ENCODE peak calls at places on chromosomes 13 and 19, in four cellular contexts. One of them, this sample, is unnamed.

GRCh38 chr19:1621021-1621420 is 15.8 kb upstream of the UQCR11 start:
- DNase-seq in activated CD4-positive, CD25-positive, alpha-beta regulatory T cell treated with anti-CD3 and anti-CD28 coated beads, Interleukin-2, amount 50 U/mL, for 72 hours: no peak
- DNase-seq in HepG2: no peak
- DNase-seq in C1 segment of cervical spinal cord: no peak
- DNase-seq in this sample: no peak

GRCh38 chr13:37226966-37227365 is 121.5 kb upstream of the CSNK1A1L start:
- DNase-seq in activated CD4-positive, CD25-positive, alpha-beta regulatory T cell treated with anti-CD3 and anti-CD28 coated beads, Interleukin-2, amount 50 U/mL, for 72 hours: no peak
- DNase-seq in HepG2: no peak
- DNase-seq in C1 segment of cervical spinal cord: no peak
- DNase-seq in this sample: no peak

GRCh38 chr19:40822161-40822560 is 23.2 kb downstream of the EGLN2 start:
- DNase-seq in activated CD4-positive, CD25-positive, alpha-beta regulatory T cell treated with anti-CD3 and anti-CD28 coated beads, Interleukin-2, amount 50 U/mL, for 72 hours: no peak
- DNase-seq in HepG2: no peak
- DNase-seq in C1 segment of cervical spinal cord: no peak
- DNase-seq in this sample: no peak

GRCh38 chr13:32214073-32214472 is 101.1 kb downstream of the ZAR1L start:
- DNase-seq in activated CD4-positive, CD25-positive, alpha-beta regulatory T cell treated with anti-CD3 and anti-CD28 coated beads, Interleukin-2, amount 50 U/mL, for 72 hours: no peak
- DNase-seq in HepG2: no peak
- DNase-seq in C1 segment of cervical spinal cord: no peak
- DNase-seq in this sample: no peak

GRCh38 chr13:27852491-27852890 is 60.2 kb downstream of the GSX1 start:
- DNase-seq in activated CD4-positive, CD25-positive, alpha-beta regulatory T cell treated with anti-CD3 and anti-CD28 coated beads, Interleukin-2, amount 50 U/mL, for 72 hours: no peak
- DNase-seq in HepG2: no peak
- DNase-seq in C1 segment of cervical spinal cord: no peak
- DNase-seq in this sample: no peak

GRCh38 chr19:18117364-18117691 is 19.8 kb downstream of the MAST3 start:
- DNase-seq in activated CD4-positive, CD25-positive, alpha-beta regulatory T cell treated with anti-CD3 and anti-CD28 coated beads, Interleukin-2, amount 50 U/mL, for 72 hours: no peak
- DNase-seq in HepG2: no peak
- DNase-seq in C1 segment of cervical spinal cord: no peak
- DNase-seq in this sample: peak

GRCh38 chr19:49595819-49596404 is 4.9 kb downstream of the PRR12 start:
- DNase-seq in activated CD4-positive, CD25-positive, alpha-beta regulatory T cell treated with anti-CD3 and anti-CD28 coated beads, Interleukin-2, amount 50 U/mL, for 72 hours: no peak
- DNase-seq in HepG2: no peak
- DNase-seq in C1 segment of cervical spinal cord: no peak
- DNase-seq in this sample: no peak

GRCh38 chr13:114141261-114141996 is 9.0 kb upstream of the RASA3 start:
- DNase-seq in activated CD4-positive, CD25-positive, alpha-beta regulatory T cell treated with anti-CD3 and anti-CD28 coated beads, Interleukin-2, amount 50 U/mL, for 72 hours: peak
- DNase-seq in HepG2: no peak
- DNase-seq in C1 segment of cervical spinal cord: no peak
- DNase-seq in this sample: no peak

GRCh38 chr13:108168929-108169328 is 46.4 kb downstream of the LIG4 start:
- DNase-seq in activated CD4-positive, CD25-positive, alpha-beta regulatory T cell treated with anti-CD3 and anti-CD28 coated beads, Interleukin-2, amount 50 U/mL, for 72 hours: no peak
- DNase-seq in HepG2: no peak
- DNase-seq in C1 segment of cervical spinal cord: no peak
- DNase-seq in this sample: no peak

GRCh38 chr19:15563325-15563794 is 51.7 kb upstream of the CYP4F8 start:
- DNase-seq in activated CD4-positive, CD25-positive, alpha-beta regulatory T cell treated with anti-CD3 and anti-CD28 coated beads, Interleukin-2, amount 50 U/mL, for 72 hours: no peak
- DNase-seq in HepG2: peak
- DNase-seq in C1 segment of cervical spinal cord: no peak
- DNase-seq in this sample: peak

GRCh38 chr13:71607575-71607974 is 259.4 kb downstream of the DACH1 start:
- DNase-seq in activated CD4-positive, CD25-positive, alpha-beta regulatory T cell treated with anti-CD3 and anti-CD28 coated beads, Interleukin-2, amount 50 U/mL, for 72 hours: no peak
- DNase-seq in HepG2: no peak
- DNase-seq in C1 segment of cervical spinal cord: no peak
- DNase-seq in this sample: no peak

GRCh38 chr13:100022798-100023197 is 41.2 kb downstream of the ZIC2 start:
- DNase-seq in activated CD4-positive, CD25-positive, alpha-beta regulatory T cell treated with anti-CD3 and anti-CD28 coated beads, Interleukin-2, amount 50 U/mL, for 72 hours: no peak
- DNase-seq in HepG2: no peak
- DNase-seq in C1 segment of cervical spinal cord: no peak
- DNase-seq in this sample: no peak

GRCh38 chr19:18476507-18477041 is 38.6 kb upstream of the ISYNA1 start:
- DNase-seq in activated CD4-positive, CD25-positive, alpha-beta regulatory T cell treated with anti-CD3 and anti-CD28 coated beads, Interleukin-2, amount 50 U/mL, for 72 hours: no peak
- DNase-seq in HepG2: no peak
- DNase-seq in C1 segment of cervical spinal cord: no peak
- DNase-seq in this sample: no peak

GRCh38 chr19:31512403-31512970 is 163.3 kb upstream of the TSHZ3 start:
- DNase-seq in activated CD4-positive, CD25-positive, alpha-beta regulatory T cell treated with anti-CD3 and anti-CD28 coated beads, Interleukin-2, amount 50 U/mL, for 72 hours: no peak
- DNase-seq in HepG2: no peak
- DNase-seq in C1 segment of cervical spinal cord: no peak
- DNase-seq in this sample: no peak

GRCh38 chr13:19239114-19239860 is 57.7 kb upstream of the TUBA3C start:
- DNase-seq in activated CD4-positive, CD25-positive, alpha-beta regulatory T cell treated with anti-CD3 and anti-CD28 coated beads, Interleukin-2, amount 50 U/mL, for 72 hours: no peak
- DNase-seq in HepG2: no peak
- DNase-seq in C1 segment of cervical spinal cord: no peak
- DNase-seq in this sample: no peak

GRCh38 chr13:87676254-87677042 is 5.3 kb downstream of the SLITRK5 start:
- DNase-seq in activated CD4-positive, CD25-positive, alpha-beta regulatory T cell treated with anti-CD3 and anti-CD28 coated beads, Interleukin-2, amount 50 U/mL, for 72 hours: no peak
- DNase-seq in HepG2: no peak
- DNase-seq in C1 segment of cervical spinal cord: no peak
- DNase-seq in this sample: peak

GRCh38 chr19:38649305-38650179 is 2.1 kb downstream of the ACTN4 start:
- DNase-seq in activated CD4-positive, CD25-positive, alpha-beta regulatory T cell treated with anti-CD3 and anti-CD28 coated beads, Interleukin-2, amount 50 U/mL, for 72 hours: no peak
- DNase-seq in HepG2: peak
- DNase-seq in C1 segment of cervical spinal cord: no peak
- DNase-seq in this sample: peak

GRCh38 chr19:45253396-45254027 is 2.4 kb downstream of the MARK4 start:
- DNase-seq in activated CD4-positive, CD25-positive, alpha-beta regulatory T cell treated with anti-CD3 and anti-CD28 coated beads, Interleukin-2, amount 50 U/mL, for 72 hours: no peak
- DNase-seq in HepG2: no peak
- DNase-seq in C1 segment of cervical spinal cord: no peak
- DNase-seq in this sample: no peak

GRCh38 chr19:35248310-35249145 is at the start of gene LSR:
- DNase-seq in activated CD4-positive, CD25-positive, alpha-beta regulatory T cell treated with anti-CD3 and anti-CD28 coated beads, Interleukin-2, amount 50 U/mL, for 72 hours: peak
- DNase-seq in HepG2: peak
- DNase-seq in C1 segment of cervical spinal cord: no peak
- DNase-seq in this sample: peak

GRCh38 chr13:66237411-66238062 is 992.6 kb downstream of the PCDH9 start:
- DNase-seq in activated CD4-positive, CD25-positive, alpha-beta regulatory T cell treated with anti-CD3 and anti-CD28 coated beads, Interleukin-2, amount 50 U/mL, for 72 hours: no peak
- DNase-seq in HepG2: no peak
- DNase-seq in C1 segment of cervical spinal cord: no peak
- DNase-seq in this sample: no peak

GRCh38 chr19:17266026-17266425 is 1.2 kb upstream of the BABAM1 start:
- DNase-seq in activated CD4-positive, CD25-positive, alpha-beta regulatory T cell treated with anti-CD3 and anti-CD28 coated beads, Interleukin-2, amount 50 U/mL, for 72 hours: no peak
- DNase-seq in HepG2: no peak
- DNase-seq in C1 segment of cervical spinal cord: no peak
- DNase-seq in this sample: no peak

GRCh38 chr19:2084993-2085720 is 11.0 kb downstream of the MOB3A start:
- DNase-seq in activated CD4-positive, CD25-positive, alpha-beta regulatory T cell treated with anti-CD3 and anti-CD28 coated beads, Interleukin-2, amount 50 U/mL, for 72 hours: peak
- DNase-seq in HepG2: no peak
- DNase-seq in C1 segment of cervical spinal cord: no peak
- DNase-seq in this sample: peak

GRCh38 chr19:5915782-5916165 is 1.7 kb downstream of the CAPS start:
- DNase-seq in activated CD4-positive, CD25-positive, alpha-beta regulatory T cell treated with anti-CD3 and anti-CD28 coated beads, Interleukin-2, amount 50 U/mL, for 72 hours: no peak
- DNase-seq in HepG2: no peak
- DNase-seq in C1 segment of cervical spinal cord: no peak
- DNase-seq in this sample: no peak

GRCh38 chr13:113955691-113956090 is 18.2 kb downstream of the C13orf46 start:
- DNase-seq in activated CD4-positive, CD25-positive, alpha-beta regulatory T cell treated with anti-CD3 and anti-CD28 coated beads, Interleukin-2, amount 50 U/mL, for 72 hours: no peak
- DNase-seq in HepG2: no peak
- DNase-seq in C1 segment of cervical spinal cord: no peak
- DNase-seq in this sample: peak

GRCh38 chr13:23679214-23679613 is 109.0 kb downstream of the TNFRSF19 start:
- DNase-seq in activated CD4-positive, CD25-positive, alpha-beta regulatory T cell treated with anti-CD3 and anti-CD28 coated beads, Interleukin-2, amount 50 U/mL, for 72 hours: no peak
- DNase-seq in HepG2: no peak
- DNase-seq in C1 segment of cervical spinal cord: no peak
- DNase-seq in this sample: no peak

GRCh38 chr13:38941353-38941945 is 49.2 kb downstream of the STOML3 start:
- DNase-seq in activated CD4-positive, CD25-positive, alpha-beta regulatory T cell treated with anti-CD3 and anti-CD28 coated beads, Interleukin-2, amount 50 U/mL, for 72 hours: no peak
- DNase-seq in HepG2: no peak
- DNase-seq in C1 segment of cervical spinal cord: no peak
- DNase-seq in this sample: no peak

GRCh38 chr19:1082165-1082927 is 12.8 kb downstream of the POLR2E start:
- DNase-seq in activated CD4-positive, CD25-positive, alpha-beta regulatory T cell treated with anti-CD3 and anti-CD28 coated beads, Interleukin-2, amount 50 U/mL, for 72 hours: peak
- DNase-seq in HepG2: no peak
- DNase-seq in C1 segment of cervical spinal cord: no peak
- DNase-seq in this sample: peak

GRCh38 chr19:17473041-17473440 is 2.7 kb downstream of the SLC27A1 start:
- DNase-seq in activated CD4-positive, CD25-positive, alpha-beta regulatory T cell treated with anti-CD3 and anti-CD28 coated beads, Interleukin-2, amount 50 U/mL, for 72 hours: no peak
- DNase-seq in HepG2: no peak
- DNase-seq in C1 segment of cervical spinal cord: no peak
- DNase-seq in this sample: no peak

GRCh38 chr13:24274452-24274971 is 34.9 kb upstream of the C1QTNF9 start:
- DNase-seq in activated CD4-positive, CD25-positive, alpha-beta regulatory T cell treated with anti-CD3 and anti-CD28 coated beads, Interleukin-2, amount 50 U/mL, for 72 hours: peak
- DNase-seq in HepG2: no peak
- DNase-seq in C1 segment of cervical spinal cord: peak
- DNase-seq in this sample: peak

GRCh38 chr13:33550885-33551284 is 265.3 kb upstream of the STARD13 start:
- DNase-seq in activated CD4-positive, CD25-positive, alpha-beta regulatory T cell treated with anti-CD3 and anti-CD28 coated beads, Interleukin-2, amount 50 U/mL, for 72 hours: no peak
- DNase-seq in HepG2: no peak
- DNase-seq in C1 segment of cervical spinal cord: no peak
- DNase-seq in this sample: no peak

GRCh38 chr13:43908156-43909126 is 28.7 kb downstream of the LACC1 start:
- DNase-seq in activated CD4-positive, CD25-positive, alpha-beta regulatory T cell treated with anti-CD3 and anti-CD28 coated beads, Interleukin-2, amount 50 U/mL, for 72 hours: no peak
- DNase-seq in HepG2: peak
- DNase-seq in C1 segment of cervical spinal cord: no peak
- DNase-seq in this sample: no peak

GRCh38 chr13:42633495-42633894 is 59.5 kb downstream of the TNFSF11 start:
- DNase-seq in activated CD4-positive, CD25-positive, alpha-beta regulatory T cell treated with anti-CD3 and anti-CD28 coated beads, Interleukin-2, amount 50 U/mL, for 72 hours: no peak
- DNase-seq in HepG2: no peak
- DNase-seq in C1 segment of cervical spinal cord: no peak
- DNase-seq in this sample: no peak

This sample was measured in mucosa of descending colon.